ENCODE peak calls at places on chromosome 15, in ten cellular contexts. K is A549; Z is mucosa of descending colon; O is HL-60; A is GM04504; Y is stromal cell of bone marrow; H is NCI-H345; Q is astrocyte of the hippocampus; L is amniotic epithelial cell; J is CD8-positive, alpha-beta T cell. U is an unnamed sample.

GRCh38 chr15:52331490-52332240 is 36.1 kb upstream of the MYO5C start:
- DNase-seq in Q (peak), K (peak), H (no peak), Z (peak), A (no peak), J (peak), L (peak), O (peak), Y (peak), U (peak)

GRCh38 chr15:71634820-71635219 is 175.5 kb upstream of the NR2E3 start:
- DNase-seq in K (no peak), L (no peak), Z (no peak), O (no peak), Y (no peak), Q (peak), H (peak), J (no peak), A (no peak), U (no peak)

GRCh38 chr15:91214675-91215590 is 114.9 kb downstream of the SV2B start:
- DNase-seq in Z (no peak), A (no peak), J (no peak), H (no peak), Q (no peak), Y (no peak), L (no peak), K (no peak), O (no peak), U (no peak)

GRCh38 chr15:39135989-39136388 is 444.9 kb upstream of the THBS1 start:
- DNase-seq in L (peak), Y (peak), Z (no peak), K (no peak), O (no peak), A (peak), H (no peak), Q (peak), J (no peak), U (no peak)

GRCh38 chr15:95087253-95087609 is 855.9 kb downstream of the MCTP2 start:
- DNase-seq in L (peak), Y (no peak), O (no peak), J (no peak), Q (no peak), K (no peak), Z (no peak), H (no peak), A (no peak), U (no peak)

GRCh38 chr15:39110746-39111145 is 470.1 kb upstream of the THBS1 start:
- DNase-seq in H (no peak), Z (no peak), L (no peak), O (no peak), Y (peak), Q (no peak), A (no peak), J (no peak), K (no peak), U (no peak)

GRCh38 chr15:89496155-89497098 is at the start of gene RHCG:
- DNase-seq in Y (no peak), J (no peak), O (peak), L (peak), Q (peak), H (peak), K (peak), Z (peak), A (no peak), U (no peak)

GRCh38 chr15:74541494-74542191 is 623 bp downstream of the ARID3B start:
- DNase-seq in Y (no peak), H (no peak), O (peak), K (no peak), Z (peak), L (peak), Q (peak), A (no peak), J (peak), U (peak)

GRCh38 chr15:44716983-44717602 is 5.8 kb downstream of the B2M start:
- DNase-seq in K (no peak), L (no peak), Z (no peak), Q (no peak), O (no peak), J (no peak), A (no peak), Y (no peak), H (no peak), U (no peak)

GRCh38 chr15:72227192-72227586 is 3.8 kb downstream of the PKM start:
- DNase-seq in Z (no peak), L (peak), O (peak), H (no peak), Y (peak), K (peak), J (no peak), A (peak), Q (peak), U (no peak)

GRCh38 chr15:101439920-101440319 is 49.6 kb downstream of the PCSK6 start:
- DNase-seq in Y (peak), O (no peak), Q (peak), J (no peak), K (no peak), H (no peak), Z (no peak), A (peak), L (peak), U (no peak)

GRCh38 chr15:65632780-65633384 is 11.1 kb downstream of the SLC24A1 start:
- DNase-seq in J (no peak), Z (peak), K (no peak), Y (no peak), A (no peak), Q (no peak), H (no peak), O (no peak), L (no peak), U (no peak)

GRCh38 chr15:56202737-56203136 is 40.9 kb downstream of the RFX7 start:
- DNase-seq in K (no peak), H (no peak), Z (no peak), A (no peak), Y (no peak), Q (no peak), L (no peak), O (no peak), J (no peak), U (no peak)

GRCh38 chr15:100433304-100433703 is 91.5 kb upstream of the ADAMTS17 start:
- DNase-seq in J (no peak), O (peak), Q (no peak), K (no peak), A (no peak), Z (no peak), L (no peak), Y (no peak), H (no peak), U (no peak)

GRCh38 chr15:59292393-59292792 is 80.3 kb downstream of the MYO1E start:
- DNase-seq in A (no peak), Z (no peak), H (no peak), L (peak), Q (peak), Y (no peak), K (no peak), J (no peak), O (no peak), U (no peak)

GRCh38 chr15:65578904-65579728 is 31.8 kb downstream of the INTS14 start:
- DNase-seq in A (no peak), Q (peak), Z (no peak), Y (no peak), O (no peak), J (no peak), H (no peak), L (no peak), K (no peak), U (no peak)

GRCh38 chr15:68333775-68334470 is 56.4 kb downstream of the FEM1B start:
- DNase-seq in K (peak), H (peak), Z (peak), L (peak), Q (no peak), A (no peak), O (no peak), J (no peak), Y (no peak), U (no peak)

GRCh38 chr15:56985871-56986270 is 67.4 kb downstream of the TCF12 start:
- DNase-seq in J (no peak), K (no peak), L (no peak), H (no peak), O (no peak), Z (no peak), A (no peak), Y (no peak), Q (no peak), U (no peak)

GRCh38 chr15:58420579-58421043 is 11.2 kb upstream of the LIPC start:
- DNase-seq in A (no peak), L (no peak), K (no peak), H (no peak), Z (no peak), Q (no peak), J (no peak), Y (no peak), O (no peak), U (no peak)

GRCh38 chr15:63601026-63601726 is 4.0 kb downstream of the FBXL22 start:
- DNase-seq in Q (peak), A (no peak), K (peak), J (peak), Z (peak), L (no peak), O (peak), H (peak), Y (no peak), U (no peak)

U was measured in naive thymus-derived CD4-positive, alpha-beta T cell.